ENCODE peak calls at places on chromosome X, in seven cellular contexts. O is substantia nigra; W is amygdala; R is CD8-positive, alpha-beta T cell; E is activated CD4-positive, alpha-beta T cell treated with anti-CD3 and anti-CD28 coated beads, Interleukin-2, amount 10 ng/mL, durations not matched to agents 7 days and 5 days; C is kidney tubule cell; L is fibroblast of lung. X is an unnamed sample.

GRCh38 chrX:2723316-2723879 is 28.4 kb upstream of the XG start:
- DNase-seq in O (no peak), W (no peak), R (no peak), E (no peak), C (no peak), L (no peak), X (no peak)

GRCh38 chrX:119389854-119390501 is 9.2 kb upstream of the SLC25A43 start:
- DNase-seq in O (no peak), W (no peak), R (no peak), E (no peak), C (no peak), L (no peak), X (no peak)

GRCh38 chrX:44915361-44915868 is 42.4 kb downstream of the KDM6A start:
- DNase-seq in O (no peak), W (no peak), R (no peak), E (no peak), C (no peak), L (peak; percentile 69), X (no peak)

GRCh38 chrX:128676651-128677050 is 624.4 kb upstream of the ACTRT1 start:
- DNase-seq in O (no peak), W (no peak), R (no peak), E (no peak), C (no peak), L (peak; percentile 5), X (no peak)

GRCh38 chrX:15724911-15725310 is 13.2 kb upstream of the CA5B start:
- DNase-seq in O (no peak), W (no peak), R (no peak), E (no peak), C (no peak), L (no peak), X (no peak)

GRCh38 chrX:2370436-2370835 is 130.3 kb downstream of the DHRSX start:
- DNase-seq in O (no peak), W (no peak), R (no peak), E (no peak), C (peak; percentile 90), L (peak; percentile 82), X (no peak)

GRCh38 chrX:145002776-145003175 is 244.5 kb upstream of the SPANXN1 start:
- DNase-seq in O (no peak), W (no peak), R (no peak), E (no peak), C (no peak), L (peak; percentile 7), X (no peak)

GRCh38 chrX:150197388-150197787 is 165.7 kb upstream of the MAMLD1 start:
- DNase-seq in O (no peak), W (no peak), R (no peak), E (no peak), C (no peak), L (no peak), X (no peak)

GRCh38 chrX:136936183-136936549 is 55.6 kb upstream of the RBMX start:
- DNase-seq in O (no peak), W (no peak), R (no peak), E (no peak), C (no peak), L (no peak), X (no peak)

GRCh38 chrX:86171366-86171765 is 23.1 kb downstream of the DACH2 start:
- DNase-seq in O (no peak), W (no peak), R (no peak), E (no peak), C (peak; percentile 42), L (no peak), X (no peak)

GRCh38 chrX:2540426-2540942 is 39.7 kb upstream of the DHRSX start:
- DNase-seq in O (no peak), W (no peak), R (no peak), E (no peak), C (peak; percentile 40), L (peak; percentile 6), X (no peak)

GRCh38 chrX:1507511-1508463 is 29.2 kb downstream of the P2RY8 start:
- DNase-seq in O (no peak), W (no peak), R (peak; percentile 80), E (peak; percentile 25), C (no peak), L (no peak), X (peak; percentile 69)

GRCh38 chrX:136251042-136251991 is at the start of gene MAP7D3:
- DNase-seq in O (peak; percentile 32), W (peak; percentile 7), R (peak; percentile 72), E (peak; percentile 67), C (peak; percentile 69), L (peak; percentile 35), X (peak; percentile 91)

GRCh38 chrX:139052461-139052860 is 340.9 kb upstream of the FGF13 start:
- DNase-seq in O (no peak), W (no peak), R (no peak), E (no peak), C (no peak), L (peak; percentile 42), X (no peak)

GRCh38 chrX:122703762-122704161 is 480.3 kb upstream of the GRIA3 start:
- DNase-seq in O (no peak), W (no peak), R (no peak), E (no peak), C (no peak), L (peak; percentile 25), X (no peak)

GRCh38 chrX:111447298-111447697 is 35.3 kb upstream of the DCX start:
- DNase-seq in O (no peak), W (no peak), R (no peak), E (peak; percentile 6), C (peak; percentile 37), L (peak; percentile 5), X (peak; percentile 0)

GRCh38 chrX:5474282-5474681 is 754.4 kb downstream of the NLGN4X start:
- DNase-seq in O (no peak), W (no peak), R (no peak), E (no peak), C (peak; percentile 1), L (no peak), X (no peak)

GRCh38 chrX:56068274-56068758 is 163.8 kb upstream of the KLF8 start:
- DNase-seq in O (no peak), W (no peak), R (no peak), E (peak; percentile 8), C (no peak), L (no peak), X (no peak)

GRCh38 chrX:1853916-1854315 is 239.1 kb downstream of the ASMT start:
- DNase-seq in O (no peak), W (no peak), R (no peak), E (no peak), C (no peak), L (no peak), X (no peak)

GRCh38 chrX:44105228-44105913 is 132.2 kb upstream of the NDP start:
- DNase-seq in O (no peak), W (no peak), R (no peak), E (no peak), C (no peak), L (no peak), X (no peak)

GRCh38 chrX:118396113-118396512 is 50.2 kb downstream of the WDR44 start:
- DNase-seq in O (no peak), W (no peak), R (no peak), E (no peak), C (no peak), L (no peak), X (no peak)

GRCh38 chrX:46918434-46918833 is 6.2 kb downstream of the JADE3 start:
- DNase-seq in O (no peak), W (no peak), R (no peak), E (no peak), C (no peak), L (no peak), X (no peak)